ENCODE peak calls at places on chromosomes 4 and X, in eight cellular contexts. J is H1, F is ovary, G is SK-N-SH, A is esophagus muscularis mucosa, T is transverse colon, U is sigmoid colon, N is A549. M is an unnamed sample.

GRCh38 chr4:67809502-67809901 is 55.3 kb upstream of the GNRHR start:
- DNase-seq in J (no peak), F (no peak), G (no peak), A (no peak), T (no peak), U (no peak), N (no peak), M (no peak)

GRCh38 chr4:76377481-76377901 is 43.5 kb downstream of the CCDC158 start:
- DNase-seq in J (no peak), F (no peak), G (no peak), A (no peak), T (no peak), U (no peak), N (peak; percentile 19), M (no peak)

GRCh38 chrX:107674480-107675364 is 46.4 kb downstream of the PRPS1 start:
- DNase-seq in J (no peak), F (peak; percentile 53), G (no peak), A (peak; percentile 94), T (peak; percentile 69), U (peak; percentile 95), N (no peak), M (peak; percentile 81)

GRCh38 chr4:108738307-108738706 is 24.5 kb downstream of the ETNPPL start:
- DNase-seq in J (no peak), F (no peak), G (no peak), A (no peak), T (no peak), U (no peak), N (no peak), M (no peak)

GRCh38 chr4:148495463-148495862 is 53.2 kb upstream of the NR3C2 start:
- DNase-seq in J (no peak), F (no peak), G (no peak), A (no peak), T (no peak), U (no peak), N (no peak), M (no peak)

GRCh38 chrX:124895947-124896346 is 423.7 kb upstream of the TEX13C start:
- DNase-seq in J (no peak), F (no peak), G (no peak), A (no peak), T (no peak), U (no peak), N (no peak), M (no peak)

GRCh38 chrX:77749695-77750094 is 36.3 kb downstream of the ATRX start:
- DNase-seq in J (no peak), F (no peak), G (no peak), A (no peak), T (no peak), U (no peak), N (peak; percentile 91), M (no peak)

GRCh38 chrX:66632986-66633385 is 5.9 kb downstream of the EDA2R start:
- DNase-seq in J (no peak), F (no peak), G (no peak), A (no peak), T (no peak), U (no peak), N (no peak), M (no peak)

GRCh38 chr4:87896020-87896621 is 63.4 kb downstream of the MEPE start:
- DNase-seq in J (peak; percentile 57), F (no peak), G (no peak), A (no peak), T (no peak), U (no peak), N (peak; percentile 36), M (peak; percentile 42)

GRCh38 chr4:108396900-108397299 is 223.5 kb upstream of the RPL34 start:
- DNase-seq in J (no peak), F (no peak), G (no peak), A (peak; percentile 47), T (no peak), U (no peak), N (no peak), M (no peak)

GRCh38 chr4:186553717-186554116 is 1.6 kb downstream of the MTNR1A start:
- DNase-seq in J (no peak), F (no peak), G (no peak), A (peak; percentile 90), T (peak; percentile 57), U (no peak), N (no peak), M (no peak)

GRCh38 chr4:106056914-106057313 is 161.6 kb downstream of the NPNT start:
- DNase-seq in J (peak; percentile 3), F (no peak), G (no peak), A (no peak), T (no peak), U (no peak), N (no peak), M (no peak)

GRCh38 chr4:71268156-71268555 is 70.7 kb upstream of the SLC4A4 start:
- DNase-seq in J (no peak), F (no peak), G (no peak), A (no peak), T (no peak), U (no peak), N (no peak), M (no peak)

GRCh38 chr4:10013722-10014121 is 7.6 kb downstream of the SLC2A9 start:
- DNase-seq in J (peak; percentile 47), F (no peak), G (peak; percentile 47), A (no peak), T (peak; percentile 80), U (no peak), N (peak; percentile 40), M (no peak)

GRCh38 chrX:13128104-13128503 is 83.7 kb upstream of the FAM9C start:
- DNase-seq in J (no peak), F (no peak), G (no peak), A (no peak), T (no peak), U (no peak), N (no peak), M (no peak)

GRCh38 chrX:130055103-130055502 is 55.2 kb downstream of the ELF4 start:
- DNase-seq in J (no peak), F (no peak), G (no peak), A (no peak), T (no peak), U (no peak), N (no peak), M (no peak)

GRCh38 chrX:20320461-20321159 is 53.9 kb upstream of the RPS6KA3 start:
- DNase-seq in J (no peak), F (no peak), G (no peak), A (no peak), T (no peak), U (no peak), N (no peak), M (no peak)

GRCh38 chr4:123018391-123018755 is 96.0 kb upstream of the NUDT6 start:
- DNase-seq in J (no peak), F (no peak), G (no peak), A (no peak), T (no peak), U (no peak), N (no peak), M (no peak)

GRCh38 chrX:111394581-111394980 is 17.4 kb downstream of the DCX start:
- DNase-seq in J (no peak), F (no peak), G (no peak), A (no peak), T (no peak), U (no peak), N (no peak), M (no peak)

GRCh38 chr4:31089815-31090214 is 369.6 kb downstream of the PCDH7 start:
- DNase-seq in J (no peak), F (no peak), G (no peak), A (no peak), T (no peak), U (no peak), N (peak; percentile 2), M (no peak)

GRCh38 chr4:157808796-157809408 is 363.9 kb downstream of the GASK1B start:
- DNase-seq in J (no peak), F (no peak), G (no peak), A (no peak), T (no peak), U (no peak), N (no peak), M (no peak)

GRCh38 chrX:98068210-98068609 is 1184.5 kb downstream of the RPA4 start:
- DNase-seq in J (no peak), F (no peak), G (no peak), A (no peak), T (no peak), U (no peak), N (no peak), M (no peak)

GRCh38 chr4:26861434-26862186 is 969 bp downstream of the STIM2 start:
- DNase-seq in J (no peak), F (peak; percentile 72), G (peak; percentile 61), A (no peak), T (peak; percentile 82), U (peak; percentile 86), N (peak; percentile 41), M (peak; percentile 46)

GRCh38 chrX:101191217-101191750 is 28.3 kb upstream of the DRP2 start:
- DNase-seq in J (peak; percentile 15), F (peak; percentile 60), G (peak; percentile 14), A (no peak), T (no peak), U (no peak), N (no peak), M (no peak)

GRCh38 chr4:20592666-20593065 is 107.6 kb upstream of the PACRGL start:
- DNase-seq in J (no peak), F (no peak), G (no peak), A (no peak), T (no peak), U (no peak), N (no peak), M (no peak)

DNA sequence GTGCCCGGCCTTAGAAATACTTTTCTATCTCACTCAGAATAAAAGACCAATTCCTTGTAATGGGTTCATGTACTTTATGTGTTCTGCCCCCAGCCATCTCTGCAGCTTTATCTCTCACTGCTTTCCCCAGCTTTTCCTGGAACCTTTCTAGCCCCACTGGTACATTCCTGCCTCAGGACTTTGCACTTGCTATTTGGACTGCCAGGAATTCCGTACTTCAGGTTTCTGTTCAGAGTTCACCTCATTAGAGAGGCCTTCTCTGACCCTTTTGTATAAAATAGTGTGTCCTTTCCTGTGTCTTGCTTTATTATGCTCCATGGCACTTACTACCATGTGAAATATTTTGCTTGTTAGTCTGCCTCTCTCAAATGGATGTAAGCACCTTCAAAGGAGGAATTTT is 112.5 kb downstream of the PDLIM5 start:
- DNase-seq in J (no peak), F (no peak), G (no peak), A (no peak), T (no peak), U (no peak), N (no peak), M (no peak)
- H3K4me1 ChIP-seq in J (no peaks in the 10 kb centered on the region), F (peaks cover 3% of the 10 kb centered on the region), G (no peaks in the 10 kb centered on the region), A (peaks cover 57% of the 10 kb centered on the region), T (peaks cover 38% of the 10 kb centered on the region), U (peaks cover 64% of the 10 kb centered on the region), N (peaks cover 38% of the 10 kb centered on the region), M (peaks cover 47% of the 10 kb centered on the region)

GRCh38 chr4:8435656-8436121 is 4.8 kb downstream of the ACOX3 start:
- DNase-seq in J (no peak), F (no peak), G (no peak), A (no peak), T (peak; percentile 22), U (no peak), N (no peak), M (no peak)
- TF ChIP-seq CTCF in J (no peak), F (no peak), G (no peak), A (no peak), T (no peak), U (no peak), N (no peak), M (no peak)

GRCh38 chr4:2426069-2426397 is 7.3 kb downstream of the CFAP99 start:
- DNase-seq in J (no peak), F (no peak), G (no peak), A (no peak), T (no peak), U (no peak), N (no peak), M (no peak)
- TF ChIP-seq EP300 in J (no peak), F (no peak), G (no peak), A (no peak), T (no peak), U (no peak), N (no peak), M (no peak)

GRCh38 chr4:38670939-38671593 is 7.1 kb downstream of the KLF3 start:
- DNase-seq in J (no peak), F (no peak), G (no peak), A (no peak), T (peak; percentile 51), U (no peak), N (no peak), M (no peak)
- H3K4me1 ChIP-seq in J (peaks cover 56% of the 10 kb centered on the region), F (peaks cover 41% of the 10 kb centered on the region), G (peaks cover 74% of the 10 kb centered on the region), A (peaks cover 99% of the 10 kb centered on the region), T (peaks cover 96% of the 10 kb centered on the region), U (peaks cover 94% of the 10 kb centered on the region), N (peaks cover 81% of the 10 kb centered on the region), M (peaks cover 83% of the 10 kb centered on the region)